ENCODE peak calls at places on chromosomes 11 and 22, in five cellular contexts. Y is astrocyte of the cerebellum, A is lower lobe of right lung, U is Peyer's patch, R is gastrocnemius medialis. L is an unnamed sample.

GRCh38 chr11:19241260-19242183 is 777 bp upstream of the E2F8 start:
- DNase-seq in Y (no peak), A (peak), U (no peak), R (no peak), L (no peak)

GRCh38 chr11:92707173-92707619 is 262.3 kb upstream of the MTNR1B start:
- DNase-seq in Y (no peak), A (no peak), U (no peak), R (peak), L (no peak)

GRCh38 chr11:99693941-99694492 is 673.3 kb downstream of the CNTN5 start:
- DNase-seq in Y (peak), A (no peak), U (no peak), R (no peak), L (no peak)

GRCh38 chr11:30719420-30719819 is 133.3 kb upstream of the MPPED2 start:
- DNase-seq in Y (no peak), A (no peak), U (no peak), R (no peak), L (no peak)

GRCh38 chr22:25114369-25115362 is 85.0 kb upstream of the CRYBB3 start:
- DNase-seq in Y (no peak), A (no peak), U (no peak), R (no peak), L (no peak)

GRCh38 chr11:63840356-63841060 is 1.6 kb downstream of the MARK2 start:
- DNase-seq in Y (no peak), A (no peak), U (no peak), R (no peak), L (no peak)

GRCh38 chr11:1570896-1571759 is 943 bp downstream of the DUSP8 start:
- DNase-seq in Y (no peak), A (no peak), U (no peak), R (no peak), L (no peak)

GRCh38 chr22:33119044-33119443 is 60.9 kb upstream of the SYN3 start:
- DNase-seq in Y (no peak), A (no peak), U (no peak), R (no peak), L (no peak)

GRCh38 chr11:125995313-125995712 is 49.5 kb downstream of the VSIG10L2 start:
- DNase-seq in Y (no peak), A (no peak), U (no peak), R (no peak), L (no peak)

GRCh38 chr11:1887451-1888346 is 4.0 kb downstream of the PRR33 start:
- DNase-seq in Y (no peak), A (no peak), U (no peak), R (peak), L (no peak)

GRCh38 chr11:3147626-3148025 is 17.5 kb downstream of the OSBPL5 start:
- DNase-seq in Y (no peak), A (no peak), U (no peak), R (no peak), L (no peak)

GRCh38 chr11:86743223-86744118 is 56.9 kb upstream of the PRSS23 start:
- DNase-seq in Y (peak), A (no peak), U (peak), R (peak), L (peak)

GRCh38 chr11:96038046-96038445 is 114.1 kb upstream of the MTMR2 start:
- DNase-seq in Y (no peak), A (no peak), U (no peak), R (no peak), L (no peak)

GRCh38 chr22:33362702-33363101 is 304.5 kb upstream of the SYN3 start:
- DNase-seq in Y (no peak), A (no peak), U (no peak), R (no peak), L (no peak)

GRCh38 chr11:60978546-60979380 is 7.3 kb downstream of the CD6 start:
- DNase-seq in Y (no peak), A (no peak), U (peak), R (no peak), L (no peak)

GRCh38 chr11:34243620-34244493 is 114.0 kb downstream of the ABTB2 start:
- DNase-seq in Y (peak), A (no peak), U (peak), R (peak), L (no peak)

GRCh38 chr22:29109853-29110252 is 37.0 kb downstream of the KREMEN1 start:
- DNase-seq in Y (no peak), A (no peak), U (peak), R (no peak), L (no peak)

GRCh38 chr22:20424937-20425587 is 12.6 kb downstream of the SCARF2 start:
- DNase-seq in Y (no peak), A (no peak), U (no peak), R (no peak), L (no peak)

GRCh38 chr11:120121914-120122473 is 15.9 kb downstream of the TRIM29 start:
- DNase-seq in Y (no peak), A (peak), U (no peak), R (no peak), L (no peak)

GRCh38 chr22:46592390-46592872 is 27.8 kb upstream of the GRAMD4 start:
- DNase-seq in Y (peak), A (peak), U (peak), R (no peak), L (no peak)

GRCh38 chr22:40635008-40635939 is 1.2 kb downstream of the MRTFA start:
- DNase-seq in Y (no peak), A (no peak), U (no peak), R (no peak), L (no peak)

GRCh38 chr11:61898247-61898582 is 6.9 kb upstream of the FADS3 start:
- DNase-seq in Y (no peak), A (no peak), U (no peak), R (no peak), L (no peak)

GRCh38 chr22:39556970-39557811 is 13.4 kb upstream of the CACNA1I start:
- DNase-seq in Y (no peak), A (no peak), U (no peak), R (no peak), L (no peak)

GRCh38 chr22:25182131-25183110 is 17.2 kb upstream of the CRYBB3 start:
- DNase-seq in Y (no peak), A (no peak), U (no peak), R (no peak), L (no peak)

GRCh38 chr22:45879552-45879949 is 97.4 kb downstream of the WNT7B start:
- DNase-seq in Y (no peak), A (no peak), U (no peak), R (no peak), L (no peak)

GRCh38 chr22:49764151-49764581 is 63.5 kb downstream of the BRD1 start:
- DNase-seq in Y (no peak), A (peak), U (peak), R (peak), L (no peak)

GRCh38 chr11:78400701-78401100 is 16.9 kb downstream of the GAB2 start:
- DNase-seq in Y (no peak), A (no peak), U (no peak), R (no peak), L (no peak)

GRCh38 chr11:61545341-61545740 is 35.5 kb downstream of the SYT7 start:
- DNase-seq in Y (no peak), A (no peak), U (no peak), R (no peak), L (no peak)

GRCh38 chr22:43110927-43111623 is 525 bp downstream of the BIK start:
- DNase-seq in Y (no peak), A (peak), U (peak), R (no peak), L (no peak)

GRCh38 chr11:119615003-119615878 is 113.8 kb downstream of the NECTIN1 start:
- DNase-seq in Y (no peak), A (no peak), U (no peak), R (no peak), L (peak)

GRCh38 chr11:69704508-69705245 is 855 bp upstream of the FGF19 start:
- DNase-seq in Y (no peak), A (no peak), U (no peak), R (no peak), L (no peak)

DNA sequence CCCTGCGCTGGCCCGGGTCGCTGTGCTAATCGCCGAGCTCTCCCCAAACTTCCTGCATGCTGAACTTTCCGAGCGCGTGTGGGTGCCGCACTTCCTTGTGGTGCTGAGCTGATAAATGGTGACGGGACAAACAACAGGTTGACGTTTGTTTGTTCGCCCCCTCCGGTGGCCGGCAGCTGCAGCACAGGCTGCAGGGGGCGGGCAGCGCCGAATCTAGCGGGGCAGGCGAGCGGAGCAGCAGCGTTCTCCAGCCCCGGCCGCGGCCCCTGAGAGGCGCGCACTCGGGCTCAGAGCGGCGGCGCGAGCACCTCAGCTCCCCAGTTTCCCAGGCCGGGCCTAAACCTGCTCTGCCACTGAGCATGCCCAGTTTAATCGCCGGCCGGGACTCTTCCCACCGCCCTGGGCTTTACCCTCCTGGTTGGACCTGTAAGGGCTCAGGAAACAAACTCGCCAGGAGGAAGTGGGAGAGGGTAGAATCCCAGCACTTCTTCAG is at the start of gene PDGFD:
- DNase-seq in Y (peak), A (peak), U (peak), R (peak), L (peak)
- TF ChIP-seq CTCF in Y (peak), A (peak), U (peak), R (no peak), L (peak)

GRCh38 chr11:116605543-116605942 is 167.2 kb downstream of the BUD13 start:
- DNase-seq in Y (no peak), A (no peak), U (no peak), R (no peak), L (no peak)
- TF ChIP-seq CTCF in Y (peak), A (peak), U (no peak), R (no peak), L (no peak)

GRCh38 chr11:115590254-115590653 is 86.0 kb upstream of the CADM1 start:
- DNase-seq in Y (no peak), A (no peak), U (no peak), R (no peak), L (no peak)

GRCh38 chr11:115580927-115581680 is 76.9 kb upstream of the CADM1 start:
- DNase-seq in Y (no peak), A (peak), U (no peak), R (no peak), L (no peak)

GRCh38 chr11:115587718-115588342 is 83.6 kb upstream of the CADM1 start:
- DNase-seq in Y (no peak), A (no peak), U (no peak), R (no peak), L (no peak)

GRCh38 chr11:115581871-115582639 is 77.8 kb upstream of the CADM1 start:
- DNase-seq in Y (no peak), A (no peak), U (no peak), R (no peak), L (no peak)

GRCh38 chr11:115585361-115586024 is 81.3 kb upstream of the CADM1 start:
- DNase-seq in Y (no peak), A (no peak), U (no peak), R (no peak), L (no peak)
- TF ChIP-seq CTCF in Y (no peak), A (no peak), U (no peak), R (no peak), L (no peak)

DNA sequence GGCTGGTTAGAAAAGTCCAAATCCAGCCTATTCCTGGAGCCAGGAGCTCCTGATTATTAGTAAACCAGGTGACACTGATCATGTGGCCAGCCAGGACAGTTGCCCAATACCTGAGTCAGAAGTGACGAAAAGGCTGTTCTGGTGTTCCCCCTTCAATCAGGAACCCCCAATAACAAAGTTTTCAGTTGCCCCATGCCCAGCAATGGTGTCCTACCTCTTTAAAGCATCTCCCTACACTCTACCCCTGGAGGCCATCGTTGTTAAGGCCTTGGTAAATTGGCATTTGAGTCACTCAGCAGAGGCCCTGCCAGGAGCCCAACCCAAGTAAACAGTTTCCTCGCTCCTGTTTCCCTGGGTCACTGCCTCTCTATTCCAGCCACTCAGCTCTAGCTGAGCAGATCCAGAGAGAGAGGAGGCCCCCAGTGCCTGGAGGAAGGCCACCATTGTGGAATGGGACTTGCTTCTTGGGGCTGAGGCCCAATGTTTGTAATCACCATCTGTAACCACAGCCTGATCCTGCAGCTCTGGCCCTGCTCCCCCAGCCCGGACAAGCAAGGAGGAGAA is 25.0 kb downstream of the ARHGAP1 start:
- DNase-seq in Y (peak), A (no peak), U (peak), R (peak), L (peak)
- TF ChIP-seq CTCF in Y (peak), A (no peak), U (no peak), R (no peak), L (no peak)

GRCh38 chr11:26837154-26837553 is 115.3 kb upstream of the SLC5A12 start:
- DNase-seq in Y (no peak), A (no peak), U (no peak), R (no peak), L (no peak)
- TF ChIP-seq CTCF in Y (no peak), A (no peak), U (no peak), R (no peak), L (no peak)

GRCh38 chr22:35399114-35399677 is 744 bp upstream of the MCM5 start:
- DNase-seq in Y (no peak), A (no peak), U (no peak), R (no peak), L (no peak)
- TF ChIP-seq CTCF in Y (no peak), A (no peak), U (no peak), R (no peak), L (no peak)

L was measured in AG09319.